ENCODE peak calls at places on chromosomes 3 and 15, in six cellular contexts. I is posterior cingulate gyrus; D is neuronal stem cell; G is tibial artery; P is HFFc6; W is effector CD4-positive, alpha-beta T cell. U is an unnamed sample.

GRCh38 chr3:101249512-101249911 is 70.9 kb downstream of the IMPG2 start:
- DNase-seq in P (no peak), G (no peak), D (no peak), W (no peak), I (no peak), U (no peak)

GRCh38 chr3:38266810-38267209 is 1.2 kb downstream of the SLC22A13 start:
- DNase-seq in I (no peak), D (no peak), P (no peak), G (no peak), W (no peak), U (no peak)

GRCh38 chr3:81910244-81910852 is 148.9 kb upstream of the GBE1 start:
- DNase-seq in I (no peak), D (peak), P (peak), W (no peak), G (no peak), U (peak)

GRCh38 chr3:50913279-50913678 is 238.6 kb downstream of the DOCK3 start:
- DNase-seq in D (no peak), P (no peak), I (no peak), G (no peak), W (no peak), U (no peak)

GRCh38 chr3:53493618-53493996 is 804 bp upstream of the CACNA1D start:
- DNase-seq in W (no peak), G (no peak), I (no peak), P (no peak), D (no peak), U (peak)

GRCh38 chr15:87609474-87609873 is 647.1 kb downstream of the NTRK3 start:
- DNase-seq in W (no peak), P (peak), I (no peak), D (no peak), G (no peak), U (no peak)

GRCh38 chr3:22735373-22735772 is 467.8 kb upstream of the UBE2E2 start:
- DNase-seq in P (no peak), I (no peak), D (no peak), G (no peak), W (no peak), U (no peak)

GRCh38 chr15:32824777-32825176 is 107.0 kb downstream of the GREM1 start:
- DNase-seq in D (no peak), I (no peak), P (peak), W (no peak), G (no peak), U (no peak)

U was measured in cerebellum.